ENCODE peak calls at places on chromosomes 11 and 22, in four cellular contexts. One of them, this sample, is unnamed.
A peak's percentile ranks its signal among the peaks of the same experiment; 100 is the strongest.

GRCh38 chr11:44315947-44316387 is 6.0 kb upstream of the ALX4 start:
- DNase-seq in right cardiac atrium: peak; percentile 76
- DNase-seq in small intestine: no peak
- DNase-seq in CD8-positive, alpha-beta T cell: no peak
- DNase-seq in this sample: no peak

GRCh38 chr11:15412054-15412453 is 297.3 kb downstream of the INSC start:
- DNase-seq in right cardiac atrium: no peak
- DNase-seq in small intestine: no peak
- DNase-seq in CD8-positive, alpha-beta T cell: no peak
- DNase-seq in this sample: no peak

GRCh38 chr11:131465746-131466145 is 95.3 kb downstream of the NTM start:
- DNase-seq in right cardiac atrium: no peak
- DNase-seq in small intestine: no peak
- DNase-seq in CD8-positive, alpha-beta T cell: no peak
- DNase-seq in this sample: no peak

GRCh38 chr11:26994579-26995210 is 783 bp downstream of the FIBIN start:
- DNase-seq in right cardiac atrium: peak; percentile 71
- DNase-seq in small intestine: no peak
- DNase-seq in CD8-positive, alpha-beta T cell: no peak
- DNase-seq in this sample: no peak

GRCh38 chr22:41532908-41533825 is 11.1 kb downstream of the POLR3H start:
- DNase-seq in right cardiac atrium: peak; percentile 91
- DNase-seq in small intestine: peak; percentile 75
- DNase-seq in CD8-positive, alpha-beta T cell: peak; percentile 44
- DNase-seq in this sample: peak; percentile 70

GRCh38 chr22:46535876-46536558 is 1.4 kb downstream of the CELSR1 start:
- DNase-seq in right cardiac atrium: peak; percentile 61
- DNase-seq in small intestine: no peak
- DNase-seq in CD8-positive, alpha-beta T cell: no peak
- DNase-seq in this sample: no peak

GRCh38 chr11:19938866-19939265 is 221.4 kb downstream of the DBX1 start:
- DNase-seq in right cardiac atrium: no peak
- DNase-seq in small intestine: no peak
- DNase-seq in CD8-positive, alpha-beta T cell: no peak
- DNase-seq in this sample: no peak

GRCh38 chr22:20131593-20131855 is at the start of gene ZDHHC8:
- DNase-seq in right cardiac atrium: peak; percentile 84
- DNase-seq in small intestine: no peak
- DNase-seq in CD8-positive, alpha-beta T cell: peak; percentile 45
- DNase-seq in this sample: peak; percentile 59

GRCh38 chr22:48750282-48750681 is 1077.4 kb downstream of the BRD1 start:
- DNase-seq in right cardiac atrium: no peak
- DNase-seq in small intestine: no peak
- DNase-seq in CD8-positive, alpha-beta T cell: no peak
- DNase-seq in this sample: no peak

GRCh38 chr22:32926600-32926999 is 125.1 kb downstream of the TIMP3 start:
- DNase-seq in right cardiac atrium: no peak
- DNase-seq in small intestine: peak; percentile 72
- DNase-seq in CD8-positive, alpha-beta T cell: no peak
- DNase-seq in this sample: no peak

GRCh38 chr22:41498322-41498721 is 29.4 kb downstream of the ACO2 start:
- DNase-seq in right cardiac atrium: no peak
- DNase-seq in small intestine: peak; percentile 34
- DNase-seq in CD8-positive, alpha-beta T cell: no peak
- DNase-seq in this sample: no peak

GRCh38 chr22:28710112-28710888 is 30.7 kb upstream of the TTC28 start:
- DNase-seq in right cardiac atrium: no peak
- DNase-seq in small intestine: no peak
- DNase-seq in CD8-positive, alpha-beta T cell: no peak
- DNase-seq in this sample: no peak

GRCh38 chr11:8342821-8343681 is 79.4 kb upstream of the LMO1 start:
- DNase-seq in right cardiac atrium: no peak
- DNase-seq in small intestine: no peak
- DNase-seq in CD8-positive, alpha-beta T cell: no peak
- DNase-seq in this sample: no peak

GRCh38 chr22:31230871-31231621 is 18.9 kb downstream of the LIMK2 start:
- DNase-seq in right cardiac atrium: no peak
- DNase-seq in small intestine: peak; percentile 80
- DNase-seq in CD8-positive, alpha-beta T cell: peak; percentile 21
- DNase-seq in this sample: peak; percentile 39

GRCh38 chr11:62146476-62147200 is 22.8 kb downstream of the INCENP start:
- DNase-seq in right cardiac atrium: no peak
- DNase-seq in small intestine: no peak
- DNase-seq in CD8-positive, alpha-beta T cell: no peak
- DNase-seq in this sample: no peak

GRCh38 chr11:61577383-61578118 is 3.3 kb downstream of the SYT7 start:
- DNase-seq in right cardiac atrium: peak; percentile 79
- DNase-seq in small intestine: no peak
- DNase-seq in CD8-positive, alpha-beta T cell: no peak
- DNase-seq in this sample: no peak

GRCh38 chr22:42769574-42770447 is 49.1 kb upstream of the A4GALT start:
- DNase-seq in right cardiac atrium: peak; percentile 83
- DNase-seq in small intestine: peak; percentile 64
- DNase-seq in CD8-positive, alpha-beta T cell: no peak
- DNase-seq in this sample: no peak

GRCh38 chr11:60281482-60281881 is 1.0 kb downstream of the MS4A4A start:
- DNase-seq in right cardiac atrium: no peak
- DNase-seq in small intestine: no peak
- DNase-seq in CD8-positive, alpha-beta T cell: no peak
- DNase-seq in this sample: no peak

This sample was measured in T-helper 9 cell.